ENCODE peak calls at places on chromosome 10, in five cellular contexts. O, M, D, Z and E are unnamed samples.

GRCh38 chr10:132571565-132572544 is 34.3 kb downstream of the INPP5A start:
- DNase-seq in O (peak; percentile 96), Z (no peak), D (peak; percentile 98), M (peak; percentile 84), E (peak; percentile 80)

GRCh38 chr10:50275650-50276235 is 24.4 kb upstream of the ASAH2 start:
- DNase-seq in M (peak; percentile 28), D (peak; percentile 49), Z (peak; percentile 47), O (peak; percentile 63), E (peak; percentile 57)

GRCh38 chr10:22552888-22553378 is 161.4 kb downstream of the PIP4K2A start:
- DNase-seq in Z (no peak), O (no peak), M (no peak), D (no peak), E (no peak)

GRCh38 chr10:79127151-79127961 is 58.6 kb downstream of the ZMIZ1 start:
- DNase-seq in Z (peak; percentile 95), O (no peak), M (no peak), D (no peak), E (peak; percentile 91)

GRCh38 chr10:58322072-58322834 is 12.6 kb upstream of the UBE2D1 start:
- DNase-seq in Z (no peak), M (no peak), O (peak; percentile 53), D (peak; percentile 10), E (peak; percentile 56)

GRCh38 chr10:60536529-60537114 is 146.9 kb upstream of the ANK3 start:
- DNase-seq in O (no peak), Z (no peak), D (no peak), M (no peak), E (no peak)

GRCh38 chr10:118754132-118754555 is 626 bp downstream of the CACUL1 start:
- DNase-seq in M (peak; percentile 56), Z (peak; percentile 67), O (peak; percentile 48), D (peak; percentile 26), E (peak; percentile 52)

GRCh38 chr10:78433722-78434535 is 400.3 kb downstream of the RPS24 start:
- DNase-seq in D (peak; percentile 33), M (no peak), Z (no peak), O (no peak), E (no peak)

GRCh38 chr10:78211476-78212110 is 177.9 kb downstream of the RPS24 start:
- DNase-seq in M (no peak), Z (no peak), O (no peak), D (peak; percentile 33), E (peak; percentile 34)

GRCh38 chr10:71060636-71061426 is 151.5 kb upstream of the UNC5B start:
- DNase-seq in O (no peak), D (no peak), M (no peak), Z (no peak), E (no peak)

GRCh38 chr10:60314306-60314940 is 75.3 kb downstream of the ANK3 start:
- DNase-seq in M (no peak), O (no peak), D (peak; percentile 1), Z (no peak), E (peak; percentile 49)

GRCh38 chr10:125811251-125811650 is 11.8 kb downstream of the UROS start:
- DNase-seq in D (no peak), Z (no peak), M (no peak), O (no peak), E (no peak)

GRCh38 chr10:78749200-78749599 is 319.6 kb upstream of the ZMIZ1 start:
- DNase-seq in O (no peak), M (no peak), D (no peak), Z (no peak), E (no peak)

GRCh38 chr10:3527144-3527543 is 257.9 kb downstream of the KLF6 start:
- DNase-seq in O (no peak), M (no peak), Z (no peak), D (no peak), E (no peak)

GRCh38 chr10:86681047-86681446 is 12.7 kb downstream of the LDB3 start:
- DNase-seq in M (no peak), O (no peak), Z (no peak), D (no peak), E (no peak)

GRCh38 chr10:2610946-2611345 is 456.4 kb upstream of the PFKP start:
- DNase-seq in O (no peak), M (no peak), Z (no peak), D (no peak), E (no peak)

GRCh38 chr10:13809447-13809846 is 222.7 kb downstream of the PRPF18 start:
- DNase-seq in O (no peak), D (no peak), Z (no peak), M (no peak), E (no peak)

GRCh38 chr10:96138102-96138501 is 8.0 kb downstream of the ZNF518A start:
- DNase-seq in Z (no peak), O (peak; percentile 79), M (peak; percentile 74), D (no peak), E (no peak)

GRCh38 chr10:106387063-106387462 is 777.4 kb downstream of the SORCS1 start:
- DNase-seq in Z (no peak), O (no peak), D (no peak), M (no peak), E (no peak)

GRCh38 chr10:78283069-78283682 is 249.5 kb downstream of the RPS24 start:
- DNase-seq in M (no peak), Z (no peak), D (no peak), O (no peak), E (no peak)

GRCh38 chr10:127919418-127920191 is 12.7 kb downstream of the PTPRE start:
- DNase-seq in O (no peak), Z (no peak), M (no peak), D (peak; percentile 28), E (no peak)

GRCh38 chr10:69168493-69168892 is 11.5 kb upstream of the SUPV3L1 start:
- DNase-seq in Z (no peak), M (no peak), D (no peak), O (no peak), E (no peak)

GRCh38 chr10:36880898-36881297 is 244.5 kb upstream of the ANKRD30A start:
- DNase-seq in O (peak; percentile 22), Z (no peak), D (peak; percentile 48), M (no peak), E (no peak)

GRCh38 chr10:130555411-130555750 is 419.2 kb downstream of the GLRX3 start:
- DNase-seq in O (no peak), Z (no peak), M (no peak), D (no peak), E (no peak)

GRCh38 chr10:4266387-4267083 is 481.5 kb upstream of the KLF6 start:
- DNase-seq in O (no peak), Z (no peak), D (no peak), M (no peak), E (no peak)

GRCh38 chr10:64115913-64116643 is 594.9 kb downstream of the REEP3 start:
- DNase-seq in M (peak; percentile 31), Z (no peak), D (peak; percentile 4), O (peak; percentile 36), E (peak; percentile 54)

GRCh38 chr10:77849039-77849664 is 77.4 kb downstream of the DLG5 start:
- DNase-seq in O (peak; percentile 49), D (peak; percentile 11), M (no peak), Z (no peak), E (peak; percentile 46)

GRCh38 chr10:105237685-105238084 is 596.6 kb downstream of the SORCS3 start:
- DNase-seq in D (no peak), Z (no peak), M (no peak), O (no peak), E (no peak)

GRCh38 chr10:88880287-88881094 is 446 bp downstream of the STAMBPL1 start:
- DNase-seq in O (peak; percentile 97), D (peak; percentile 91), Z (peak; percentile 91), M (peak; percentile 80), E (peak; percentile 74)
- TF ChIP-seq CTCF in O (peak; percentile 20), D (peak; percentile 43), Z (peak; percentile 17), M (peak; percentile 35), E (no peak)

GRCh38 chr10:73920084-73920483 is 9.2 kb downstream of the PLAU start:
- DNase-seq in O (peak; percentile 47), Z (no peak), M (no peak), D (peak; percentile 86), E (no peak)
- TF ChIP-seq CTCF in O (no peak), Z (no peak), M (no peak), D (peak; percentile 15), E (no peak)

GRCh38 chr10:110872984-110873569 is 1.3 kb downstream of the PDCD4 start:
- DNase-seq in D (no peak), O (no peak), M (no peak), Z (no peak), E (no peak)

GRCh38 chr10:110873951-110874350 is 2.2 kb downstream of the PDCD4 start:
- DNase-seq in D (no peak), Z (no peak), M (no peak), O (no peak), E (no peak)

GRCh38 chr10:110871236-110872084 is at the start of gene PDCD4:
- DNase-seq in M (peak; percentile 86), O (peak; percentile 97), Z (peak; percentile 99), D (peak; percentile 93), E (peak; percentile 97)

GRCh38 chr10:110870823-110871235 is 899 bp upstream of the PDCD4 start:
- DNase-seq in M (no peak), O (peak; percentile 61), Z (no peak), D (no peak), E (no peak)

GRCh38 chr10:110872145-110872983 is 636 bp downstream of the PDCD4 start:
- DNase-seq in O (peak; percentile 88), Z (peak; percentile 86), D (peak; percentile 88), M (peak; percentile 48), E (peak; percentile 38)
- TF ChIP-seq CTCF in O (peak; percentile 3), Z (peak; percentile 12), D (peak; percentile 60), M (peak; percentile 31), E (no peak)

DNA sequence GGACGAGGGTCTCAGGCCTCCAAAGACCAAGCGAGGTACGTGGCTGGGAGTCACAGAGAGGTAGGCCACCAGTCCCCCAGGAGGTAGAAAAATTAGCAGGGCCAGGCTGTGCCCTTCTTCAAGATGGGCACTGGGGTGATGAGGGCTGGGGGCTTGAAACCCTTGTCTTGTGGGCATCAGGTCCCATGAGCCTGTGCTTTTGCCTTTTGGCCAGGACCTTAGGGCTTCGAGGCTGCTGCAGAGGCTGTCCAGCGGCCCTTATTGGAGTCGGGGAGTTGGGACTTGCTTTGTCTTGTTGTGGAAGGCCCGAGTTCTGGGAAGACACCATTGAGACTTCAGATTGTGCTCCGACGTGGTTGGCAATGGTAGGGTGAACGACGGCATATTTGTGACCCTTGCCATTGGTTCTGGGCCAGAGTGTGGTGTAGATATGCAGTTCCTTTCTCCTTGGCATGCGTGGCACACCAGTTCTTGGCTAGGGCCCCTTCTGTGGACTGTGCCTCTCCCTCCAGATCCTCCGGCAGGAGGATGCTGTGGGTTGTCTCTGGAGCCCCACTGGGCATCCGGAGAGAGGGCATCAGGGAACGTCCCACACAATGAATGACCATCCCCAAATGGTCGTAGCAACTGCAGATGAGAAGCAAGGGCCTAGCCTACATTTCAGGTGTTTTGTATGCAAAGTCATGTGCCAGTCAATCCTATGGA is 931 bp downstream of the SH2D4B start:
- DNase-seq in D (no peak), M (no peak), O (no peak), Z (no peak), E (no peak)
- TF ChIP-seq CTCF in D (no peak), M (no peak), O (no peak), Z (no peak), E (no peak)

DNA sequence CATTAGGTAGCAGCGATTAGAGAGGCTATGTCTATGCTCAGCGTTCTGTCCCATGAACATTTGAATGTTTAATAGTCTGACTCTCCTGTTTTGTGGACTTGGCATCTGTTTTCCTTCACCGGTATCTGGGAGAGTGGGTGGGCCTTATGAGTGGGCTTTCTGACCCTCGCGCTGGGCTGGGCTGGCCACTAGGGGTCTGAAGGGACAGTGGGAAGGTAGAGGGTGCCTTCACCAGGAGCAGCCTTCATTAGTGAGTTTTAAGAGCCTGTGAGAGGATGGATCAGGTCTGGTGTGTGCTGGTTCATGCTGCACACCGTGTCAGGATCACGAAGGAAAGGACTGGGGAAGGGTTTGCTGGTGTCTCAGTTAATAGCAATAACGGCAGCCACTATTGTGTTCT is 33.4 kb downstream of the DCLRE1A start:
- DNase-seq in O (no peak), Z (no peak), D (peak; percentile 6), M (no peak), E (no peak)
- TF ChIP-seq CTCF in O (peak; percentile 10), Z (no peak), D (peak; percentile 60), M (peak; percentile 17), E (no peak)